ENCODE peak calls at places on chromosomes 13 and 19, in four cellular contexts. Z is NCI-H446 treated with DMSO at 0.1 percent for 48 hours, F is cardiac fibroblast, Y is hypothalamus. M is an unnamed sample.

GRCh38 chr13:38582133-38582532 is 104.7 kb upstream of the FREM2 start:
- DNase-seq in Z (peak), F (peak), Y (peak), M (no peak)

GRCh38 chr13:96294930-96295657 is 205.2 kb downstream of the HS6ST3 start:
- DNase-seq in Z (no peak), F (no peak), Y (no peak), M (no peak)

GRCh38 chr19:45123440-45123850 is 30.5 kb downstream of the PPP1R37 start:
- DNase-seq in Z (no peak), F (no peak), Y (no peak), M (peak)

GRCh38 chr13:65339236-65339635 is 1890.9 kb downstream of the PCDH9 start:
- DNase-seq in Z (no peak), F (no peak), Y (no peak), M (no peak)

GRCh38 chr13:50227356-50227755 is 212.1 kb downstream of the KCNRG start:
- DNase-seq in Z (no peak), F (no peak), Y (no peak), M (no peak)

GRCh38 chr13:31880849-31881494 is 141.6 kb downstream of the RXFP2 start:
- DNase-seq in Z (no peak), F (no peak), Y (no peak), M (no peak)

GRCh38 chr13:30752201-30752797 is 17.0 kb downstream of the ALOX5AP start:
- DNase-seq in Z (no peak), F (peak), Y (no peak), M (no peak)

GRCh38 chr19:34373601-34374288 is 8.7 kb downstream of the GPI start:
- DNase-seq in Z (no peak), F (no peak), Y (no peak), M (no peak)

GRCh38 chr19:18294467-18294864 is 13.0 kb upstream of the JUND start:
- DNase-seq in Z (no peak), F (no peak), Y (no peak), M (no peak)

GRCh38 chr19:55658846-55659459 is 4.1 kb downstream of the U2AF2 start:
- DNase-seq in Z (no peak), F (no peak), Y (no peak), M (no peak)

GRCh38 chr13:75326173-75327131 is 155.5 kb downstream of the TBC1D4 start:
- DNase-seq in Z (no peak), F (peak), Y (no peak), M (peak)

M was measured in SK-N-MC.